ENCODE peak calls at places on chromosomes 13 and 19, in four cellular contexts. K is naive B cell; P is CD4-positive, alpha-beta T cell; F is activated CD4-positive, alpha-beta T cell treated with anti-CD3 and anti-CD28 coated beads for 36 hours. E is an unnamed sample.

GRCh38 chr19:45599286-45599685 is 2.7 kb downstream of the GPR4 start:
- ATAC-seq in P (no peak), K (no peak), F (no peak), E (no peak)

GRCh38 chr19:50798116-50798942 is 8.1 kb downstream of the ACP4 start:
- ATAC-seq in P (no peak), F (no peak), K (no peak), E (no peak)

GRCh38 chr13:93235258-93236015 is 8.8 kb downstream of the GPC6 start:
- ATAC-seq in K (no peak), P (no peak), F (no peak), E (peak; percentile 20)

GRCh38 chr19:30387311-30388115 is 15.3 kb downstream of the ZNF536 start:
- ATAC-seq in K (no peak), P (no peak), F (no peak), E (no peak)

GRCh38 chr19:55400281-55401087 is 7.1 kb downstream of the UBE2S start:
- ATAC-seq in P (no peak), K (no peak), F (no peak), E (no peak)

GRCh38 chr19:17243854-17244617 is 1.7 kb downstream of the NR2F6 start:
- ATAC-seq in K (no peak), P (no peak), F (no peak), E (no peak)

GRCh38 chr13:45084515-45084914 is 35.8 kb upstream of the GTF2F2 start:
- ATAC-seq in P (no peak), K (no peak), F (no peak), E (no peak)

GRCh38 chr13:32645854-32646253 is 59.6 kb downstream of the PDS5B start:
- ATAC-seq in P (no peak), K (peak; percentile 23), F (peak; percentile 55), E (peak; percentile 62)

GRCh38 chr13:95535243-95535642 is 17.3 kb upstream of the CLDN10 start:
- ATAC-seq in P (no peak), F (peak; percentile 99), K (no peak), E (no peak)

GRCh38 chr13:102700088-102701031 is 5.5 kb upstream of the METTL21C start:
- ATAC-seq in F (no peak), P (no peak), K (no peak), E (no peak)

GRCh38 chr19:56736571-56736970 is 65.0 kb upstream of the ZNF835 start:
- ATAC-seq in P (no peak), F (no peak), K (no peak), E (no peak)

GRCh38 chr19:48760514-48761221 is 5.3 kb downstream of the FGF21 start:
- ATAC-seq in K (no peak), F (peak; percentile 51), P (no peak), E (peak; percentile 20)

GRCh38 chr13:108227651-108228272 is 9.6 kb downstream of the ABHD13 start:
- ATAC-seq in K (peak; percentile 40), P (peak; percentile 54), F (no peak), E (no peak)

GRCh38 chr19:10471909-10472308 is 31.2 kb downstream of the KEAP1 start:
- ATAC-seq in P (peak; percentile 64), F (peak; percentile 60), K (peak; percentile 61), E (no peak)

GRCh38 chr19:48321372-48321621 is 4.1 kb upstream of the EMP3 start:
- ATAC-seq in K (peak; percentile 52), P (peak; percentile 47), F (peak; percentile 75), E (peak; percentile 88)

GRCh38 chr13:101554420-101555125 is 102.1 kb downstream of the ITGBL1 start:
- ATAC-seq in K (no peak), P (no peak), F (no peak), E (peak; percentile 27)

GRCh38 chr19:36152886-36153525 is 759 bp upstream of the COX7A1 start:
- ATAC-seq in F (no peak), P (no peak), K (no peak), E (no peak)

GRCh38 chr19:54521022-54521859 is 18.6 kb downstream of the LAIR2 start:
- ATAC-seq in P (no peak), F (peak; percentile 26), K (peak; percentile 43), E (peak; percentile 48)

GRCh38 chr19:51719251-51719901 is 4.4 kb downstream of the HAS1 start:
- ATAC-seq in P (no peak), K (no peak), F (no peak), E (peak; percentile 24)

GRCh38 chr19:42276821-42277220 is 7.8 kb downstream of the CIC start:
- ATAC-seq in K (no peak), F (peak; percentile 44), P (no peak), E (no peak)

GRCh38 chr13:26132756-26133155 is 80.9 kb upstream of the SHISA2 start:
- ATAC-seq in K (peak; percentile 43), P (no peak), F (no peak), E (no peak)

GRCh38 chr13:54775501-54776191 is 1747.0 kb downstream of the OLFM4 start:
- ATAC-seq in F (no peak), P (no peak), K (no peak), E (peak; percentile 16)

GRCh38 chr19:50496189-50497029 is 14.6 kb downstream of the JOSD2 start:
- ATAC-seq in K (no peak), F (no peak), P (no peak), E (no peak)

GRCh38 chr13:53445682-53446081 is 417.1 kb downstream of the OLFM4 start:
- ATAC-seq in F (no peak), K (no peak), P (no peak), E (no peak)

GRCh38 chr19:12065100-12065538 is 588 bp downstream of the ZNF844 start:
- ATAC-seq in P (peak; percentile 45), F (peak; percentile 34), K (peak; percentile 30), E (peak; percentile 57)

GRCh38 chr19:1343026-1343425 is 40.7 kb upstream of the NDUFS7 start:
- ATAC-seq in P (no peak), K (no peak), F (no peak), E (no peak)

GRCh38 chr13:46721054-46721453 is 75.9 kb downstream of the ESD start:
- ATAC-seq in P (peak; percentile 64), K (peak; percentile 36), F (no peak), E (no peak)

GRCh38 chr13:36420437-36420891 is 11.8 kb upstream of the CCNA1 start:
- ATAC-seq in K (peak; percentile 91), P (peak; percentile 56), F (peak; percentile 74), E (peak; percentile 83)